ENCODE peak calls at places on chromosome 3, in four cellular contexts. One of them, this sample, is unnamed.

GRCh38 chr3:115766587-115767492 is 143.5 kb downstream of the GAP43 start:
- DNase-seq in A549: no peak
- DNase-seq in kidney: no peak
- DNase-seq in choroid plexus epithelial cell: peak
- DNase-seq in this sample: no peak

GRCh38 chr3:118505784-118506183 is 528.9 kb downstream of the IGSF11 start:
- DNase-seq in A549: no peak
- DNase-seq in kidney: no peak
- DNase-seq in choroid plexus epithelial cell: no peak
- DNase-seq in this sample: no peak

GRCh38 chr3:52216585-52217408 is 8.6 kb downstream of the TLR9 start:
- DNase-seq in A549: peak
- DNase-seq in kidney: peak
- DNase-seq in choroid plexus epithelial cell: peak
- DNase-seq in this sample: no peak

GRCh38 chr3:73332558-73332957 is 271.1 kb downstream of the EBLN2 start:
- DNase-seq in A549: no peak
- DNase-seq in kidney: no peak
- DNase-seq in choroid plexus epithelial cell: no peak
- DNase-seq in this sample: no peak

GRCh38 chr3:61940241-61940640 is 378.9 kb downstream of the PTPRG start:
- DNase-seq in A549: no peak
- DNase-seq in kidney: no peak
- DNase-seq in choroid plexus epithelial cell: no peak
- DNase-seq in this sample: no peak

GRCh38 chr3:72523409-72524172 is 324.7 kb downstream of the SHQ1 start:
- DNase-seq in A549: no peak
- DNase-seq in kidney: no peak
- DNase-seq in choroid plexus epithelial cell: no peak
- DNase-seq in this sample: no peak

GRCh38 chr3:58009749-58010535 is 1.7 kb downstream of the FLNB start:
- DNase-seq in A549: no peak
- DNase-seq in kidney: peak
- DNase-seq in choroid plexus epithelial cell: no peak
- DNase-seq in this sample: no peak

GRCh38 chr3:42262525-42262924 is 3.5 kb downstream of the CCK start:
- DNase-seq in A549: peak
- DNase-seq in kidney: no peak
- DNase-seq in choroid plexus epithelial cell: peak
- DNase-seq in this sample: no peak

DNA sequence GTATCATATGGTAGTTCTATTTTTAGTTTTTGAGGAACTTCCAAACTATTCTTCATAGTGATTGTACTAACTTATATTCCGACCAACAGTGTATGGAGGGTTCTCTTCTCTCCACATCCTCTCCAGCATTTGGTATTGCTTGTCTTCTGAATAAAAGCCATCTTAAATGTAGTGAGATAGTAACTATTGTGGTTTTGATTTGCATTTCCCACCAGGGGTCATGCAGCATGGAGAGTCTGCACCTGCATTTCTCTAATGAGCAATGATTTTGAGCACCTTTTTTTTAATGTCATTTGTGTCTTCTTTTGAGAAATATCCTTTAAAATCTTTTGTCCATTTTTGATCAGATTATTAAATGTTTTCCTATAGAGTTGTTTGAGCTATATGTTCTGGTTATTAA is 718.5 kb downstream of the ZBBX start:
- DNase-seq in A549: no peak
- DNase-seq in kidney: no peak
- DNase-seq in choroid plexus epithelial cell: no peak
- DNase-seq in this sample: no peak
- TF ChIP-seq CTCF in A549: no peak
- TF ChIP-seq CTCF in kidney: no peak
- TF ChIP-seq CTCF in choroid plexus epithelial cell: no peak
- TF ChIP-seq CTCF in this sample: no peak

GRCh38 chr3:27105904-27106303 is 263.3 kb downstream of the NEK10 start:
- DNase-seq in A549: peak
- DNase-seq in kidney: no peak
- DNase-seq in choroid plexus epithelial cell: peak
- DNase-seq in this sample: no peak
- TF ChIP-seq CTCF in A549: peak
- TF ChIP-seq CTCF in kidney: peak
- TF ChIP-seq CTCF in choroid plexus epithelial cell: peak
- TF ChIP-seq CTCF in this sample: peak

GRCh38 chr3:101384426-101384825 is 64.1 kb upstream of the IMPG2 start:
- DNase-seq in A549: no peak
- DNase-seq in kidney: no peak
- DNase-seq in choroid plexus epithelial cell: no peak
- DNase-seq in this sample: no peak
- TF ChIP-seq CTCF in A549: no peak
- TF ChIP-seq CTCF in kidney: no peak
- TF ChIP-seq CTCF in choroid plexus epithelial cell: no peak
- TF ChIP-seq CTCF in this sample: no peak

GRCh38 chr3:13393427-13394360 is 26.4 kb downstream of the NUP210 start:
- DNase-seq in A549: no peak
- DNase-seq in kidney: peak
- DNase-seq in choroid plexus epithelial cell: no peak
- DNase-seq in this sample: no peak

GRCh38 chr3:13394363-13394762 is 25.8 kb downstream of the NUP210 start:
- DNase-seq in A549: no peak
- DNase-seq in kidney: no peak
- DNase-seq in choroid plexus epithelial cell: no peak
- DNase-seq in this sample: no peak

GRCh38 chr3:13388816-13389215 is 31.3 kb downstream of the NUP210 start:
- DNase-seq in A549: no peak
- DNase-seq in kidney: no peak
- DNase-seq in choroid plexus epithelial cell: no peak
- DNase-seq in this sample: no peak

GRCh38 chr3:13389378-13389777 is 30.7 kb downstream of the NUP210 start:
- DNase-seq in A549: no peak
- DNase-seq in kidney: no peak
- DNase-seq in choroid plexus epithelial cell: no peak
- DNase-seq in this sample: no peak

DNA sequence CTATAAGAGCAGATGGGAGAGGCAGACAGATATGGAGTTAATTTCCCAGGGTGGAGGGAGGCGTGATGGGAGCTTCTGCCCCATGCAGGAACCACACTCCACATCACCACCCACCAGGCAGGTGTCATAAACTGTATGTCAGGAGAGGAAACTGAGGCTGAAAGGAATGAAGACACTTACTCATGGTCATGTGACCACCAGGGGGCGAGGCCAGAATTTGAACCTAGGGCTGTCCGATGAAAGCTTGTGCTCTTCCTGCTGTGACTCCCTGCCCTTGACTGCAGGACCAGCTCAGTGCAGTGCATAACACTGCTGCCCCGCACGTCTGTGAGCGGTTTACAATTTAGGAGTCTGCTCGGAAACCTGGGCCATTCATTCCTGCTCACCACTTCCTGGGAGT is 28.8 kb downstream of the NUP210 start:
- DNase-seq in A549: no peak
- DNase-seq in kidney: no peak
- DNase-seq in choroid plexus epithelial cell: no peak
- DNase-seq in this sample: no peak
- TF ChIP-seq CTCF in A549: peak
- TF ChIP-seq CTCF in kidney: no peak
- TF ChIP-seq CTCF in choroid plexus epithelial cell: no peak
- TF ChIP-seq CTCF in this sample: peak

GRCh38 chr3:14762701-14763100 is 56.1 kb upstream of the FGD5 start:
- DNase-seq in A549: no peak
- DNase-seq in kidney: no peak
- DNase-seq in choroid plexus epithelial cell: no peak
- DNase-seq in this sample: no peak

GRCh38 chr3:14758893-14759292 is 59.9 kb upstream of the FGD5 start:
- DNase-seq in A549: no peak
- DNase-seq in kidney: no peak
- DNase-seq in choroid plexus epithelial cell: no peak
- DNase-seq in this sample: no peak

GRCh38 chr3:14760185-14760584 is 58.6 kb upstream of the FGD5 start:
- DNase-seq in A549: no peak
- DNase-seq in kidney: no peak
- DNase-seq in choroid plexus epithelial cell: no peak
- DNase-seq in this sample: no peak

GRCh38 chr3:14758297-14758696 is 60.5 kb upstream of the FGD5 start:
- DNase-seq in A549: no peak
- DNase-seq in kidney: no peak
- DNase-seq in choroid plexus epithelial cell: no peak
- DNase-seq in this sample: no peak

DNA sequence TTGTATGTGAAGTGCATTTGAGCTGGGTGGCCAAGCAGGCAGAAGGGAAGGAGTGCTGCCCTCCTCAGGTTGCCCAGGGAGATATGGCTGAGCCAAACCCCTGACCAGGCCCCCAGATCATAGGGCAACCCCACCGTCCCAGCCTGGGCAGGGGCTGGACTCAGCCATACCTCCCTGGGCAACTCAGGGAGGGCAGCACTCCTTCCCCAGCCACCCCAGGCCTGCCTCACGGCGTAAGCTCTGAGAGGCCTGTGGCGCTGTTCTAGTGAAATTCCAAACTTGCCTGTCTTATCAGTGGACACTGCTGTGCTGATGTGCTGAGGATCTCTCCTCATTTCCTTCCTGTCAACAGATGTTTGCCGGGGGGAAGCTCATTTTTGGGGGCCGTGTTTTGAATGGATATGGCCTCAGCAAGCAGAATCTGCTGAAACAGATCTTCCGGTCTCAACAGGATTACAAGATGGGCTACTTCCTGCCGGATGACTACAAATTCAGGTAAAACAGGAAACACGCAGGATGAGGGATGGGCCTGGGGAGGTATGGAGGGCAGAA is 57.6 kb upstream of the FGD5 start:
- DNase-seq in A549: no peak
- DNase-seq in kidney: no peak
- DNase-seq in choroid plexus epithelial cell: peak
- DNase-seq in this sample: no peak
- TF ChIP-seq CTCF in A549: peak
- TF ChIP-seq CTCF in kidney: no peak
- TF ChIP-seq CTCF in choroid plexus epithelial cell: no peak
- TF ChIP-seq CTCF in this sample: no peak

DNA sequence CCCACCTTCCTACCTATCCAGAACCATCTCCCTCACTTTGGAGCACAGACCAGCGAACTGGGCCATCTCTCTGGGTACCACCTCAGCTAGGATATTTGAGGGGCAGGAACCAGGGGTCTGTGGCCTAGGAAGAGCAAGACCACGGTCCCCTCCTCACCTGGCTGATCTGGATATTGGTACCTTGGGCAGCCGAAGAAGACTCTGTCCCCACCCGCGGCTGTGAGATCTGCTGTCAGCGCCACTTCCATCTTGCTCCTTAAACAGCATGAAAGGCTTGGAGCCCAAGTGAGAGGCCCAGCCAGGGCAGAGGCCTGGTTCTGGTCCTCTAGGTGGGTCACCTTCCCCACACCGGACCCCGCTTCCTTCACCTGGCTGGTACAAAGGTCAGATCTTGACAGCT is 26.6 kb downstream of the SEC61A1 start:
- DNase-seq in A549: no peak
- DNase-seq in kidney: no peak
- DNase-seq in choroid plexus epithelial cell: no peak
- DNase-seq in this sample: no peak
- TF ChIP-seq CTCF in A549: no peak
- TF ChIP-seq CTCF in kidney: no peak
- TF ChIP-seq CTCF in choroid plexus epithelial cell: no peak
- TF ChIP-seq CTCF in this sample: no peak

DNA sequence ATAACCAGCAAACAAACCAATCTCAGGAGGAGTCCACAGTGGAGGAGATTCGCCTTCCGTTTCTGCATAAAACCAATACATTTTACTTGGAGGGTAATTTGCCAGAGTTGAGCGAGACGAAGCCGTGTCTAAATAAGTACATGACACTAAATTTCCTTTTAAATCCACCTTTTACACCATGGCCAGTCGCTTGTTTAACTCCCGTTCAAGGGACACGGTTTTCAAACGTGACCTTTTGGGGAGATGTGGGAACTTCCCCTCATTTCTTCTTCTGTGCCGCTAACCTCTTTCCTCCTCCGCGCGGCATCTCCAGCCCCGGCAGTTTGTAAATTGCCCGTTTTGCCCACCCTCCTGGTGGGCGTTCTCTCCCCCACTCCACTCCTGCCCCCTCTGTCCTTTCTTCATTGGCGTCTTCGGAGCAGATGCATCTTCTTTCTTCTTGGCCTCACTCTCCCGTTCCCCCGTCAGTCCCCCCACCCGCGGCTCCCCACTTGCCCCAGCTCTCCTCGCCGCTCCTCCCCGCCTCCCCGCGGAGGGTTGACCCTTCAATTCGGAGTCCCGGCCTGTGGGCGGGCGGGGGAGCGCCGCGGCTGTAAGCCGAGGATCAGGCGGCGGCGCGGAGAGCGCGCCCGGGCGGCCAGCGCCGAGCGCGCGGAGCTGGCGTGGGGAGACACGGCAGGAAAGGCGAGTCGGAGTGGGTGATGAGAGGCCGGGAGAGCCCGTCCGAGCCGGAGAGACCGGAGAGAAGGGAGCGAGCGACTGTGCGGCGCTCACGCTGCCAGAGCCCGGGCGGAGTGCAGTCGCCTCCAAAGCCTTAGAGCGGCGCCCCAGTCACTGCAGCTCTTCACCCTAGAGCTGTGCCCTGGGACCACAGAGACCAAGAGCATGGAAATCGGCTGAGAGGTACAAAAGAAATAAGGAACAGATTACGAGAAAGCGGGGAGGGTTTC is at the start of gene NLGN1:
- DNase-seq in A549: no peak
- DNase-seq in kidney: peak
- DNase-seq in choroid plexus epithelial cell: peak
- DNase-seq in this sample: peak
- TF ChIP-seq CTCF in A549: no peak
- TF ChIP-seq CTCF in kidney: no peak
- TF ChIP-seq CTCF in choroid plexus epithelial cell: peak
- TF ChIP-seq CTCF in this sample: peak

GRCh38 chr3:159252772-159253384 is 451.0 kb downstream of the MFSD1 start:
- DNase-seq in A549: peak
- DNase-seq in kidney: no peak
- DNase-seq in choroid plexus epithelial cell: peak
- DNase-seq in this sample: no peak
- TF ChIP-seq CTCF in A549: peak
- TF ChIP-seq CTCF in kidney: peak
- TF ChIP-seq CTCF in choroid plexus epithelial cell: peak
- TF ChIP-seq CTCF in this sample: peak